ENCODE peak calls at places on chromosomes 16 and 17, in six cellular contexts. One of them, this sample, is unnamed.

GRCh38 chr17:43014946-43015519 is 7.2 kb downstream of the VAT1 start:
- DNase-seq in mammary epithelial cell: no peak
- DNase-seq in kidney epithelial cell: no peak
- DNase-seq in OCI-LY7: no peak
- DNase-seq in ovary: no peak
- DNase-seq in mucosa of descending colon: no peak
- DNase-seq in this sample: no peak

GRCh38 chr16:66660422-66661209 is 35.9 kb downstream of the CMTM4 start:
- DNase-seq in ovary: peak; percentile 66
- DNase-seq in OCI-LY7: no peak
- DNase-seq in mucosa of descending colon: peak; percentile 43
- DNase-seq in kidney epithelial cell: peak; percentile 85
- DNase-seq in mammary epithelial cell: peak; percentile 85
- DNase-seq in this sample: peak; percentile 76

GRCh38 chr16:82936941-82937551 is 310.3 kb downstream of the CDH13 start:
- DNase-seq in mammary epithelial cell: peak; percentile 46
- DNase-seq in ovary: no peak
- DNase-seq in kidney epithelial cell: peak; percentile 65
- DNase-seq in OCI-LY7: no peak
- DNase-seq in mucosa of descending colon: no peak
- DNase-seq in this sample: no peak

GRCh38 chr17:32536736-32537646 is 50.2 kb downstream of the CDK5R1 start:
- DNase-seq in OCI-LY7: no peak
- DNase-seq in ovary: no peak
- DNase-seq in mammary epithelial cell: no peak
- DNase-seq in mucosa of descending colon: no peak
- DNase-seq in kidney epithelial cell: no peak
- DNase-seq in this sample: no peak

GRCh38 chr17:73203788-73204479 is 11.1 kb downstream of the COG1 start:
- DNase-seq in ovary: no peak
- DNase-seq in OCI-LY7: no peak
- DNase-seq in mammary epithelial cell: no peak
- DNase-seq in kidney epithelial cell: no peak
- DNase-seq in mucosa of descending colon: no peak
- DNase-seq in this sample: no peak

GRCh38 chr17:38958326-38958725 is 8.9 kb downstream of the FBXO47 start:
- DNase-seq in ovary: no peak
- DNase-seq in kidney epithelial cell: no peak
- DNase-seq in OCI-LY7: no peak
- DNase-seq in mammary epithelial cell: no peak
- DNase-seq in mucosa of descending colon: no peak
- DNase-seq in this sample: no peak

GRCh38 chr17:38565853-38566665 is 39.7 kb downstream of the SRCIN1 start:
- DNase-seq in ovary: no peak
- DNase-seq in mucosa of descending colon: no peak
- DNase-seq in kidney epithelial cell: no peak
- DNase-seq in OCI-LY7: no peak
- DNase-seq in mammary epithelial cell: no peak
- DNase-seq in this sample: no peak

GRCh38 chr17:78151514-78152008 is 5.4 kb downstream of the C17orf99 start:
- DNase-seq in OCI-LY7: no peak
- DNase-seq in ovary: no peak
- DNase-seq in kidney epithelial cell: no peak
- DNase-seq in mucosa of descending colon: peak; percentile 79
- DNase-seq in mammary epithelial cell: no peak
- DNase-seq in this sample: no peak

GRCh38 chr16:17347624-17348023 is 123.1 kb downstream of the XYLT1 start:
- DNase-seq in mucosa of descending colon: no peak
- DNase-seq in kidney epithelial cell: no peak
- DNase-seq in OCI-LY7: no peak
- DNase-seq in mammary epithelial cell: no peak
- DNase-seq in ovary: peak; percentile 6
- DNase-seq in this sample: peak; percentile 60

GRCh38 chr16:2008009-2008526 is 1.6 kb downstream of the ZNF598 start:
- DNase-seq in kidney epithelial cell: no peak
- DNase-seq in mucosa of descending colon: peak; percentile 56
- DNase-seq in mammary epithelial cell: peak; percentile 93
- DNase-seq in OCI-LY7: peak; percentile 53
- DNase-seq in ovary: no peak
- DNase-seq in this sample: peak; percentile 79

GRCh38 chr17:77857613-77858012 is 100.9 kb upstream of the TNRC6C start:
- DNase-seq in mucosa of descending colon: no peak
- DNase-seq in ovary: no peak
- DNase-seq in mammary epithelial cell: peak; percentile 13
- DNase-seq in OCI-LY7: no peak
- DNase-seq in kidney epithelial cell: no peak
- DNase-seq in this sample: no peak

GRCh38 chr17:6386041-6386630 is 48.8 kb downstream of the AIPL1 start:
- DNase-seq in kidney epithelial cell: no peak
- DNase-seq in ovary: no peak
- DNase-seq in OCI-LY7: no peak
- DNase-seq in mammary epithelial cell: no peak
- DNase-seq in mucosa of descending colon: no peak
- DNase-seq in this sample: no peak

GRCh38 chr17:36602030-36602737 is 801 bp downstream of the MRM1 start:
- DNase-seq in mammary epithelial cell: peak; percentile 28
- DNase-seq in OCI-LY7: peak; percentile 25
- DNase-seq in ovary: no peak
- DNase-seq in kidney epithelial cell: no peak
- DNase-seq in mucosa of descending colon: peak; percentile 43
- DNase-seq in this sample: peak; percentile 80

GRCh38 chr16:28534542-28535373 is 4.0 kb downstream of the NUPR1 start:
- DNase-seq in kidney epithelial cell: no peak
- DNase-seq in mucosa of descending colon: no peak
- DNase-seq in ovary: peak; percentile 50
- DNase-seq in OCI-LY7: no peak
- DNase-seq in mammary epithelial cell: no peak
- DNase-seq in this sample: no peak

GRCh38 chr16:1262210-1262845 is 6.5 kb downstream of the TPSD1 start:
- DNase-seq in ovary: no peak
- DNase-seq in kidney epithelial cell: no peak
- DNase-seq in OCI-LY7: no peak
- DNase-seq in mucosa of descending colon: no peak
- DNase-seq in mammary epithelial cell: no peak
- DNase-seq in this sample: no peak

GRCh38 chr17:81961087-81961514 is at the start of gene NOTUM:
- DNase-seq in kidney epithelial cell: no peak
- DNase-seq in OCI-LY7: peak; percentile 39
- DNase-seq in mammary epithelial cell: no peak
- DNase-seq in ovary: no peak
- DNase-seq in mucosa of descending colon: no peak
- DNase-seq in this sample: no peak

GRCh38 chr17:30092886-30093285 is 23.7 kb upstream of the NSRP1 start:
- DNase-seq in kidney epithelial cell: no peak
- DNase-seq in OCI-LY7: no peak
- DNase-seq in ovary: no peak
- DNase-seq in mammary epithelial cell: no peak
- DNase-seq in mucosa of descending colon: no peak
- DNase-seq in this sample: no peak

GRCh38 chr16:2337431-2338296 is 2.9 kb downstream of the ABCA3 start:
- DNase-seq in kidney epithelial cell: no peak
- DNase-seq in mammary epithelial cell: no peak
- DNase-seq in ovary: no peak
- DNase-seq in mucosa of descending colon: no peak
- DNase-seq in OCI-LY7: no peak
- DNase-seq in this sample: no peak

GRCh38 chr17:68319420-68320162 is 28.3 kb downstream of the ARSG start:
- DNase-seq in mammary epithelial cell: no peak
- DNase-seq in mucosa of descending colon: no peak
- DNase-seq in ovary: no peak
- DNase-seq in OCI-LY7: peak; percentile 48
- DNase-seq in kidney epithelial cell: no peak
- DNase-seq in this sample: no peak

GRCh38 chr17:3801043-3801746 is at the start of gene ITGAE:
- DNase-seq in ovary: no peak
- DNase-seq in OCI-LY7: no peak
- DNase-seq in kidney epithelial cell: no peak
- DNase-seq in mucosa of descending colon: no peak
- DNase-seq in mammary epithelial cell: no peak
- DNase-seq in this sample: peak; percentile 77

GRCh38 chr17:47266782-47267181 is 13.2 kb downstream of the ITGB3 start:
- DNase-seq in ovary: no peak
- DNase-seq in kidney epithelial cell: no peak
- DNase-seq in OCI-LY7: no peak
- DNase-seq in mucosa of descending colon: no peak
- DNase-seq in mammary epithelial cell: no peak
- DNase-seq in this sample: no peak

GRCh38 chr16:1887711-1888354 is 15.9 kb upstream of the MEIOB start:
- DNase-seq in ovary: no peak
- DNase-seq in mucosa of descending colon: peak; percentile 2
- DNase-seq in mammary epithelial cell: no peak
- DNase-seq in kidney epithelial cell: no peak
- DNase-seq in OCI-LY7: no peak
- DNase-seq in this sample: peak; percentile 20

GRCh38 chr17:10789694-10790271 is 14.1 kb downstream of the TMEM238L start:
- DNase-seq in ovary: no peak
- DNase-seq in mammary epithelial cell: no peak
- DNase-seq in kidney epithelial cell: no peak
- DNase-seq in mucosa of descending colon: no peak
- DNase-seq in OCI-LY7: no peak
- DNase-seq in this sample: no peak

GRCh38 chr17:29574732-29575510 is 6.4 kb downstream of the TP53I13 start:
- DNase-seq in mammary epithelial cell: no peak
- DNase-seq in kidney epithelial cell: no peak
- DNase-seq in ovary: peak; percentile 24
- DNase-seq in mucosa of descending colon: peak; percentile 82
- DNase-seq in OCI-LY7: no peak
- DNase-seq in this sample: peak; percentile 65

This sample was measured in spleen.